ENCODE peak calls at places on chromosomes 7 and 10, in ten cellular contexts. W is effector memory CD4-positive, alpha-beta T cell; O is A673; D is transverse colon; Q is small intestine; N is IMR-90; I is tibial artery; L is adipocyte; U is heart right ventricle; A is astrocyte. E is an unnamed sample.
A peak's percentile ranks its signal among the peaks of the same experiment; 100 is the strongest.

GRCh38 chr10:88095291-88095721 is 231.9 kb downstream of the PTEN start:
- DNase-seq in W (no peak), O (no peak), D (no peak), Q (no peak), N (peak; percentile 89), I (no peak), L (peak; percentile 37), U (no peak), A (peak; percentile 68), E (no peak)

GRCh38 chr10:129161184-129161583 is 305.9 kb upstream of the MGMT start:
- DNase-seq in W (no peak), O (peak; percentile 94), D (no peak), Q (no peak), N (peak; percentile 5), I (no peak), L (no peak), U (no peak), A (no peak), E (no peak)

GRCh38 chr10:3803295-3803883 is 18.4 kb upstream of the KLF6 start:
- DNase-seq in W (no peak), O (no peak), D (no peak), Q (no peak), N (peak; percentile 55), I (no peak), L (no peak), U (no peak), A (no peak), E (peak; percentile 22)

GRCh38 chr10:47360419-47361040 is 12.4 kb downstream of the RBP3 start:
- DNase-seq in W (no peak), O (no peak), D (no peak), Q (no peak), N (no peak), I (peak; percentile 43), L (no peak), U (no peak), A (no peak), E (no peak)

GRCh38 chr10:64486149-64486548 is 964.9 kb downstream of the REEP3 start:
- DNase-seq in W (no peak), O (no peak), D (no peak), Q (no peak), N (peak; percentile 55), I (no peak), L (peak; percentile 65), U (no peak), A (peak; percentile 75), E (no peak)

GRCh38 chr10:114681542-114681941 is 23.5 kb upstream of the ABLIM1 start:
- DNase-seq in W (no peak), O (peak; percentile 93), D (no peak), Q (no peak), N (peak; percentile 31), I (no peak), L (no peak), U (peak; percentile 14), A (no peak), E (no peak)

GRCh38 chr10:101451589-101452190 is 97.7 kb downstream of the BTRC start:
- DNase-seq in W (no peak), O (no peak), D (no peak), Q (no peak), N (no peak), I (no peak), L (no peak), U (no peak), A (no peak), E (no peak)

GRCh38 chr10:80471009-80471408 is 16.9 kb downstream of the TSPAN14 start:
- DNase-seq in W (no peak), O (no peak), D (no peak), Q (no peak), N (no peak), I (no peak), L (no peak), U (no peak), A (no peak), E (peak; percentile 37)

GRCh38 chr7:110051386-110051785 is 1039.5 kb upstream of the LRRN3 start:
- DNase-seq in W (no peak), O (no peak), D (no peak), Q (no peak), N (no peak), I (no peak), L (peak; percentile 4), U (no peak), A (no peak), E (no peak)

GRCh38 chr7:155306677-155307470 is 9.2 kb downstream of the INSIG1 start:
- DNase-seq in W (no peak), O (no peak), D (no peak), Q (no peak), N (no peak), I (no peak), L (no peak), U (no peak), A (no peak), E (no peak)

GRCh38 chr10:71770789-71771188 is 2.5 kb downstream of the VSIR start:
- DNase-seq in W (no peak), O (no peak), D (peak; percentile 47), Q (no peak), N (no peak), I (peak; percentile 83), L (peak; percentile 32), U (no peak), A (no peak), E (no peak)

GRCh38 chr7:36016648-36017047 is 136.4 kb upstream of the EEPD1 start:
- DNase-seq in W (no peak), O (no peak), D (no peak), Q (no peak), N (no peak), I (no peak), L (no peak), U (no peak), A (no peak), E (no peak)

GRCh38 chr7:133771778-133772421 is 355.2 kb upstream of the LRGUK start:
- DNase-seq in W (no peak), O (no peak), D (no peak), Q (no peak), N (no peak), I (no peak), L (no peak), U (no peak), A (no peak), E (no peak)

GRCh38 chr7:69309601-69310000 is 288.7 kb upstream of the AUTS2 start:
- DNase-seq in W (no peak), O (no peak), D (no peak), Q (no peak), N (no peak), I (no peak), L (peak; percentile 6), U (no peak), A (peak; percentile 3), E (no peak)

GRCh38 chr10:66555061-66555460 is 370.8 kb upstream of the LRRTM3 start:
- DNase-seq in W (no peak), O (no peak), D (no peak), Q (no peak), N (no peak), I (no peak), L (peak; percentile 85), U (no peak), A (peak; percentile 0), E (no peak)
- H3K4me3 ChIP-seq in W (no peak overlapping the region), O (no peak overlapping the region), D (no peak overlapping the region), Q (no peak overlapping the region), N (no peak overlapping the region), I (no peak overlapping the region), L (peak overlapping the region; percentile 42), U (no peak overlapping the region), A (no peak overlapping the region), E (no peak overlapping the region)

DNA sequence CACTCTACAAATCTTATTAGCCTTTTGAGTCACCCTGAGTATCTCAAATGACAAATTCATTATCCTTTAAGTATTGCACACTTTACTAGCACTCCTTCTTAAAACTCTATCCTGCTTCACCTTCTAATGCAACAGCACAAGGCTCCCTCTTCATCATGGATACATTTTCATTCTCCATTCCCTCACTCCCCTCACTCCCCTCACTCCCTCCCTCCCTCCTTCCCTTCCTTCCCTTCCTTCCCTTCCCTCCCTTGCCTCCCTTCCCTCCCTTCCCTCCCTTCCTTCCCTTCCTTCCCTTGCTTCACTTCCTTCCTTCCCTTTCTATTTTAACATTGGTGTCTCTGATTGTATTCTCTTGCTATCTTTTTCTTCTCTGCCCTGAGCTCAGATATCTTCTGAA is 130.5 kb downstream of the PCLO start:
- DNase-seq in W (no peak), O (no peak), D (no peak), Q (no peak), N (no peak), I (no peak), L (no peak), U (no peak), A (no peak), E (no peak)
- H3K4me1 ChIP-seq in W (no peaks in the 10 kb centered on the region), O (no peaks in the 10 kb centered on the region), D (no peaks in the 10 kb centered on the region), Q (peaks cover 3% of the 10 kb centered on the region), N (no peaks in the 10 kb centered on the region), I (no peaks in the 10 kb centered on the region), L (no peaks in the 10 kb centered on the region), U (no peaks in the 10 kb centered on the region), A (no peaks in the 10 kb centered on the region), E (no peaks in the 10 kb centered on the region)

GRCh38 chr10:97744405-97745035 is 7.6 kb downstream of the ZFYVE27 start:
- DNase-seq in W (no peak), O (no peak), D (no peak), Q (no peak), N (no peak), I (no peak), L (no peak), U (no peak), A (no peak), E (no peak)

GRCh38 chr10:97752956-97753355 is 16.0 kb downstream of the ZFYVE27 start:
- DNase-seq in W (no peak), O (no peak), D (no peak), Q (no peak), N (no peak), I (no peak), L (no peak), U (no peak), A (no peak), E (no peak)

GRCh38 chr10:97743169-97743945 is 6.4 kb downstream of the ZFYVE27 start:
- DNase-seq in W (no peak), O (no peak), D (no peak), Q (no peak), N (no peak), I (no peak), L (no peak), U (no peak), A (no peak), E (no peak)

GRCh38 chr10:97747573-97747972 is 10.6 kb downstream of the ZFYVE27 start:
- DNase-seq in W (no peak), O (no peak), D (no peak), Q (no peak), N (no peak), I (no peak), L (no peak), U (no peak), A (no peak), E (no peak)

GRCh38 chr10:97748116-97748515 is 11.2 kb downstream of the ZFYVE27 start:
- DNase-seq in W (no peak), O (no peak), D (no peak), Q (no peak), N (no peak), I (no peak), L (no peak), U (no peak), A (no peak), E (no peak)
- H3K36me3 ChIP-seq in W (peaks cover 90% of the 10 kb centered on the region), O (peaks cover 37% of the 10 kb centered on the region), D (peaks cover 89% of the 10 kb centered on the region), Q (peaks cover 21% of the 10 kb centered on the region), N (peaks cover 65% of the 10 kb centered on the region), I (peaks cover 84% of the 10 kb centered on the region), L (peaks cover 94% of the 10 kb centered on the region), U (no peaks in the 10 kb centered on the region), A (peaks cover 33% of the 10 kb centered on the region), E (peaks cover 80% of the 10 kb centered on the region)

GRCh38 chr7:90952649-90952991 is 311.6 kb upstream of the FZD1 start:
- DNase-seq in W (no peak), O (peak; percentile 82), D (no peak), Q (no peak), N (no peak), I (no peak), L (no peak), U (no peak), A (no peak), E (no peak)
- H3K4me3 ChIP-seq in W (no peak overlapping the region), O (no peak overlapping the region), D (no peak overlapping the region), Q (no peak overlapping the region), N (no peak overlapping the region), I (no peak overlapping the region), L (no peak overlapping the region), U (no peak overlapping the region), A (no peak overlapping the region), E (no peak overlapping the region)